ENCODE peak calls at places on chromosomes 3 and 15, in four cellular contexts. N, K, B and H are unnamed samples.

GRCh38 chr15:99037646-99038045 is 30.1 kb upstream of the PGPEP1L start:
- DNase-seq in N (no peak), K (no peak), B (no peak), H (no peak)

GRCh38 chr3:196016485-196016884 is 65.4 kb downstream of the TFRC start:
- DNase-seq in N (peak), K (peak), B (no peak), H (peak)

GRCh38 chr3:16338999-16339398 is 74.0 kb downstream of the OXNAD1 start:
- DNase-seq in N (peak), K (peak), B (no peak), H (peak)

GRCh38 chr15:71945012-71945411 is 134.7 kb downstream of the NR2E3 start:
- DNase-seq in N (no peak), K (no peak), B (no peak), H (no peak)

GRCh38 chr3:12947504-12948369 is 106.4 kb upstream of the RPL32 start:
- DNase-seq in N (peak), K (peak), B (no peak), H (peak)

GRCh38 chr3:46349484-46350261 is 4.2 kb upstream of the CCR2 start:
- DNase-seq in N (no peak), K (no peak), B (no peak), H (no peak)

GRCh38 chr3:109973733-109974132 is 636.4 kb upstream of the DPPA4 start:
- DNase-seq in N (peak), K (peak), B (no peak), H (no peak)

GRCh38 chr3:183958775-183959174 is 58.9 kb downstream of the ABCC5 start:
- DNase-seq in N (no peak), K (no peak), B (no peak), H (no peak)

GRCh38 chr3:127784283-127784682 is 38.0 kb downstream of the MGLL start:
- DNase-seq in N (no peak), K (no peak), B (no peak), H (no peak)

GRCh38 chr3:46594723-46595122 is 17.6 kb upstream of the FAM240A start:
- DNase-seq in N (no peak), K (no peak), B (no peak), H (no peak)

GRCh38 chr15:81820236-81820635 is 225.6 kb downstream of the MEX3B start:
- DNase-seq in N (no peak), K (no peak), B (no peak), H (no peak)

GRCh38 chr15:97867870-97868269 is 92.6 kb upstream of the ARRDC4 start:
- DNase-seq in N (no peak), K (no peak), B (no peak), H (no peak)

GRCh38 chr3:468172-468571 is 271.6 kb downstream of the CHL1 start:
- DNase-seq in N (no peak), K (peak), B (no peak), H (no peak)

GRCh38 chr3:59334585-59334984 is 284.8 kb upstream of the CFAP20DC start:
- DNase-seq in N (no peak), K (peak), B (no peak), H (no peak)

GRCh38 chr15:48940508-48940907 is 23.2 kb downstream of the SHC4 start:
- DNase-seq in N (peak), K (peak), B (no peak), H (no peak)

GRCh38 chr15:66935688-66936087 is 129.7 kb upstream of the SMAD3 start:
- DNase-seq in N (no peak), K (peak), B (no peak), H (no peak)

GRCh38 chr3:69305011-69305410 is 80.9 kb downstream of the FRMD4B start:
- DNase-seq in N (peak), K (peak), B (no peak), H (no peak)

GRCh38 chr15:90957105-90957790 is 2.6 kb downstream of the RCCD1 start:
- DNase-seq in N (peak), K (peak), B (no peak), H (no peak)

GRCh38 chr3:69500604-69501003 is 114.7 kb upstream of the FRMD4B start:
- DNase-seq in N (no peak), K (peak), B (no peak), H (no peak)

GRCh38 chr3:171458857-171459129 is 1.4 kb downstream of the TNIK start:
- DNase-seq in N (no peak), K (no peak), B (no peak), H (no peak)

GRCh38 chr15:58066042-58066867 is 744 bp upstream of the ALDH1A2 start:
- DNase-seq in N (peak), K (peak), B (no peak), H (peak)

GRCh38 chr3:123773681-123774431 is 110.3 kb downstream of the MYLK start:
- DNase-seq in N (peak), K (peak), B (no peak), H (peak)

GRCh38 chr3:153144779-153145178 is 17.2 kb upstream of the RAP2B start:
- DNase-seq in N (peak), K (peak), B (no peak), H (no peak)

GRCh38 chr15:98785796-98786581 is 137.7 kb downstream of the IGF1R start:
- DNase-seq in N (no peak), K (no peak), B (peak), H (no peak)

GRCh38 chr15:88624156-88624970 is 3.2 kb downstream of the AEN start:
- DNase-seq in N (peak), K (peak), B (no peak), H (no peak)

GRCh38 chr3:195809796-195810454 is 1.8 kb downstream of the MUC4 start:
- DNase-seq in N (peak), K (no peak), B (no peak), H (no peak)

GRCh38 chr15:73936181-73936580 is 9.9 kb downstream of the LOXL1 start:
- DNase-seq in N (peak), K (peak), B (no peak), H (no peak)

GRCh38 chr15:67510597-67511225 is 10.2 kb upstream of the C15orf61 start:
- DNase-seq in N (peak), K (peak), B (no peak), H (peak)

GRCh38 chr3:133379926-133380325 is 19.9 kb upstream of the BFSP2 start:
- DNase-seq in N (no peak), K (no peak), B (no peak), H (no peak)

GRCh38 chr15:45919806-45920205 is 285.0 kb downstream of the SQOR start:
- DNase-seq in N (peak), K (peak), B (no peak), H (peak)

GRCh38 chr3:16072420-16073110 is 101.9 kb upstream of the GALNT15 start:
- DNase-seq in N (no peak), K (peak), B (no peak), H (no peak)

GRCh38 chr3:171417813-171418212 is 42.4 kb downstream of the TNIK start:
- DNase-seq in N (peak), K (peak), B (no peak), H (peak)

GRCh38 chr3:172577962-172578560 is 54.8 kb upstream of the TNFSF10 start:
- DNase-seq in N (no peak), K (no peak), B (no peak), H (peak)

GRCh38 chr3:160152638-160153037 is 72.6 kb upstream of the C3orf80 start:
- DNase-seq in N (no peak), K (no peak), B (no peak), H (no peak)

GRCh38 chr3:192216067-192216466 is 511.3 kb downstream of the FGF12 start:
- DNase-seq in N (no peak), K (no peak), B (no peak), H (no peak)

GRCh38 chr3:192207239-192207638 is 520.1 kb downstream of the FGF12 start:
- DNase-seq in N (peak), K (no peak), B (no peak), H (no peak)

GRCh38 chr3:192207661-192208060 is 519.7 kb downstream of the FGF12 start:
- DNase-seq in N (no peak), K (no peak), B (no peak), H (peak)

GRCh38 chr3:192212979-192213378 is 514.4 kb downstream of the FGF12 start:
- DNase-seq in N (no peak), K (no peak), B (no peak), H (no peak)

DNA sequence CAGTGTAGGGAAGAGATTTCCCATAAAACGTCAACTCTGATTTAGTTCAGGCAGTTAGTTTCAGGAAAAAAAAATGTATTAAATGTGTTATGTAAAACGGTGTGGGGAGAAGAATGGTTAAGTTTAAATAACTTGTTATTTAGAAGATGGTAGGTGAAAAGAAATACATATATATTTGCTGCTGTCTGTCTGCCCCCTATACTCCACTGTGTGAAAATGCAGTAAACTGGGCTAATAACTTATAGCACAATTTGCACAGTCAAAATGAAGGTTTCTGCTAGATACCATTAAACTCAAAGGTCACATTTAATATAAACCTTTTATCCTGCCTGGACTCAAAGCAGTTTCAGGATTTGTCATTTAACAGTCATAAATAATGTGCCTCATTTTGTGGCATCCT is 515.0 kb downstream of the FGF12 start:
- DNase-seq in N (no peak), K (no peak), B (no peak), H (no peak)
- H3K4me3 ChIP-seq in N (no peak), K (no peak), B (no peak), H (no peak)

GRCh38 chr3:10602769-10603768 is 97.7 kb upstream of the ATP2B2 start:
- DNase-seq in N (no peak), K (no peak), B (no peak), H (no peak)
- H3K4me3 ChIP-seq in N (no peak), K (no peak), B (no peak), H (no peak)

DNA sequence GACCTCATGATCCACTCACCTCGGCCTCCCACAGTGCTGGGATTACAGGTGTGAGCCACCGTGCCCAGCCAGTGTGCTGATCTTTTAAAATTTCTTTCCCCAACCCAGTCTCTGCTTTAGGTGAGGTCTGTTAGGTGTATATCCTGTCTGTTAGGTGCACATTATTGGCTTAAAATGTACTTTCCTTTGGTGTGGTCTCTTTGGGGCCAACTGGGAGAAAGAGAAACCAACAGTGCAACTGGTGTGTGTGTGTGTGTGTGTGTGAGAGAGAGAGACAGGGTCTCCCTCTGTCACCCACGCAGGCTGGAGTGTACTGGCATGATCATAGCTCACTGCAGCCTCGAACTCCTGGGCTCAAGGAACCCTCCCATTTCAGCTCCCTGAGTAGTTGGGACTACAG is 50.3 kb upstream of the GNB5 start:
- DNase-seq in N (no peak), K (no peak), B (no peak), H (no peak)
- H3K4me3 ChIP-seq in N (no peak), K (no peak), B (no peak), H (no peak)

GRCh38 chr15:40932625-40933519 is 3.7 kb downstream of the DLL4 start:
- DNase-seq in N (no peak), K (no peak), B (no peak), H (no peak)

GRCh38 chr15:40930430-40931299 is 1.5 kb downstream of the DLL4 start:
- DNase-seq in N (no peak), K (no peak), B (no peak), H (no peak)

GRCh38 chr15:40932146-40932545 is 3.0 kb downstream of the DLL4 start:
- DNase-seq in N (no peak), K (no peak), B (no peak), H (no peak)

GRCh38 chr15:40929730-40930429 is 740 bp downstream of the DLL4 start:
- DNase-seq in N (peak), K (peak), B (no peak), H (peak)

DNA sequence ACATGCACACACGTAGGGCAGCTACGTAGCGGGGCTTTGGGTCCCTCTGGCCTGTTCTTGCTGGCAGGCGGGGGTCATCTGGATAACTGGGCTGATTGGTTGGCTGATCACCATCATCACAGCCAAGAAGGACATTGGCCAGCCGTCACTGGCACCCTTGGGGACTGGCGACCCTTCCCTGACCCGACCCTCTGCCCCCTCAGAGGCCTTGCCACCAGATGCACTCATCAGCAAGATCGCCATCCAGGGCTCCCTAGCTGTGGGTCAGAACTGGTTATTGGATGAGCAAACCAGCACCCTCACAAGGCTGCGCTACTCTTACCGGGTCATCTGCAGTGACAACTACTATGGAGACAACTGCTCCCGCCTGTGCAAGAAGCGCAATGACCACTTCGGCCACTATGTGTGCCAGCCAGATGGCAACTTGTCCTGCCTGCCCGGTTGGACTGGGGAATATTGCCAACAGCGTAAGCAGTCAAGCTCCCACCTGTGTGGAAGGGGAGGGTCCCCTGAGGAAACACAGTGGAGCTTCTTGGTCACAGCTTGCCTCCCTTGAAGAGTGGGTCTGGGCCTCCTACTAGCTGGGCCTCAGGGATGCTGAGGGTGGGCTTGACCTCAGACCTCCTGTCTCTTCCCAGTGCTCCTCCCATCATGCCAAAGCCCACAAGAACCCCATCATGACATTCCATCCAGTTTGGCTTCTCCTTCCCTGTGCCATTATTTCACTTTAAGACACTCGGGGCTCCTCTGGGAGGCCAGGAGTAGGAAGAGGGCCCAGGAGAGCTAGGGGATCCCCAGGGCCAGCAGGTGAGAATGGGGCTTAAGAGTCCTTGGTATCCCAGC is 2.4 kb downstream of the DLL4 start:
- DNase-seq in N (no peak), K (no peak), B (no peak), H (no peak)
- H3K4me3 ChIP-seq in N (no peak), K (no peak), B (no peak), H (no peak)